ENCODE peak calls at places on chromosomes 1 and 21, in nine cellular contexts. N is stimulated activated CD4-positive, alpha-beta T cell treated with anti-CD3 and anti-CD28 coated beads, Interleukin-12 subunit alpha, Interleukin-12 subunit beta, amount 100 ng/mL, for 48 hours; P is activated CD4-positive, alpha-beta memory T cell treated with anti-CD3 and anti-CD28 coated beads, Interleukin-2, amount 10 ng/mL, durations not matched to agents 7 days and 5 days; L is fibroblast of mammary gland; S is H7; E is omental fat pad; F is NCI-H2081; Y is mesenteric fat pad; C is activated T-cell treated with anti-CD3 and anti-CD28 coated beads, Interleukin-2, amount 50 U/mL, for 4 hours. K is an unnamed sample.

GRCh38 chr1:192980856-192981255 is 78.3 kb downstream of the UCHL5 start:
- DNase-seq in F (no peak), C (no peak), N (no peak), E (no peak), S (no peak), P (no peak), Y (no peak), L (peak), K (peak)

GRCh38 chr1:28114844-28115243 is 26.4 kb upstream of the EYA3 start:
- DNase-seq in N (no peak), E (no peak), Y (no peak), F (no peak), P (no peak), C (no peak), L (no peak), S (no peak), K (no peak)

GRCh38 chr1:921011-921837 is 2.5 kb upstream of the SAMD11 start:
- DNase-seq in F (peak), L (peak), C (no peak), E (no peak), N (no peak), S (peak), P (no peak), Y (no peak), K (peak)

GRCh38 chr1:213982515-213982813 is 5.3 kb upstream of the PROX1 start:
- DNase-seq in N (no peak), C (no peak), L (no peak), F (peak), P (no peak), E (no peak), S (no peak), Y (no peak), K (no peak)

GRCh38 chr21:29499734-29500343 is 201.1 kb downstream of the BACH1 start:
- DNase-seq in E (no peak), C (no peak), F (peak), P (no peak), Y (no peak), L (peak), S (peak), N (no peak), K (peak)

GRCh38 chr1:205700865-205701401 is 20.6 kb upstream of the SLC45A3 start:
- DNase-seq in F (peak), L (peak), P (no peak), Y (peak), E (no peak), N (no peak), S (peak), C (no peak), K (no peak)

GRCh38 chr1:39102537-39103320 is 76.6 kb downstream of the NDUFS5 start:
- DNase-seq in L (peak), E (no peak), P (peak), F (peak), N (no peak), S (peak), Y (no peak), C (no peak), K (peak)

GRCh38 chr1:22048351-22049192 is 3.9 kb upstream of the CDC42 start:
- DNase-seq in S (peak), F (no peak), N (peak), C (no peak), P (no peak), Y (peak), E (no peak), L (peak), K (peak)

GRCh38 chr1:235369802-235370201 is 2.6 kb downstream of the TBCE start:
- DNase-seq in C (no peak), Y (no peak), F (no peak), E (no peak), N (no peak), P (no peak), L (no peak), S (no peak), K (peak)

GRCh38 chr21:26783801-26784200 is 61.4 kb downstream of the ADAMTS1 start:
- DNase-seq in P (no peak), F (no peak), L (no peak), E (no peak), C (no peak), S (no peak), N (no peak), Y (no peak), K (no peak)

GRCh38 chr1:147781056-147781471 is 20.7 kb upstream of the GJA5 start:
- DNase-seq in F (no peak), S (no peak), L (peak), C (no peak), Y (no peak), N (no peak), P (no peak), E (no peak), K (peak)

GRCh38 chr1:167156466-167156865 is 62.6 kb downstream of the STYXL2 start:
- DNase-seq in S (no peak), Y (no peak), F (no peak), C (no peak), N (no peak), P (no peak), L (no peak), E (no peak), K (no peak)

GRCh38 chr1:233704882-233705723 is 91.2 kb downstream of the KCNK1 start:
- DNase-seq in Y (no peak), E (no peak), P (no peak), L (no peak), N (no peak), F (peak), C (no peak), S (no peak), K (no peak)

GRCh38 chr1:220695426-220695825 is 5.3 kb downstream of the C1orf115 start:
- DNase-seq in S (no peak), E (no peak), C (no peak), P (no peak), Y (no peak), N (no peak), F (no peak), L (no peak), K (no peak)

GRCh38 chr1:30919025-30919881 is 10.7 kb upstream of the SDC3 start:
- DNase-seq in E (no peak), S (no peak), Y (peak), C (no peak), N (no peak), L (peak), P (no peak), F (no peak), K (peak)

GRCh38 chr21:33117268-33117888 is 47.4 kb downstream of the OLIG1 start:
- DNase-seq in F (no peak), L (no peak), C (no peak), P (no peak), Y (no peak), E (no peak), N (no peak), S (no peak), K (no peak)

GRCh38 chr1:70685300-70686286 is 274.5 kb downstream of the CTH start:
- DNase-seq in P (peak), N (peak), F (peak), L (peak), C (peak), E (peak), Y (no peak), S (peak), K (peak)

GRCh38 chr1:53378061-53378460 is 50.2 kb upstream of the LRP8 start:
- DNase-seq in E (no peak), Y (peak), F (no peak), P (no peak), C (no peak), S (peak), N (no peak), L (no peak), K (no peak)

GRCh38 chr1:118302145-118302544 is 117.1 kb upstream of the SPAG17 start:
- DNase-seq in E (no peak), P (no peak), Y (no peak), C (no peak), S (no peak), F (no peak), N (no peak), L (peak), K (no peak)

GRCh38 chr21:43733529-43734071 is 14.7 kb downstream of the PDXK start:
- DNase-seq in E (no peak), N (no peak), C (peak), Y (no peak), S (no peak), P (no peak), F (no peak), L (peak), K (peak)

GRCh38 chr1:30033276-30034104 is 689.9 kb downstream of the MATN1 start:
- DNase-seq in E (no peak), P (peak), C (no peak), Y (peak), N (no peak), L (no peak), S (no peak), F (no peak), K (no peak)

GRCh38 chr21:32604484-32604883 is 7.7 kb downstream of the CFAP298 start:
- DNase-seq in P (no peak), F (peak), L (no peak), Y (no peak), N (no peak), S (peak), E (no peak), C (no peak), K (no peak)

GRCh38 chr1:6185635-6186382 is 5.7 kb upstream of the CHD5 start:
- DNase-seq in P (peak), E (no peak), C (no peak), S (peak), N (no peak), Y (no peak), L (peak), F (peak), K (peak)

GRCh38 chr1:71755441-71755840 is 526.9 kb downstream of the NEGR1 start:
- DNase-seq in Y (no peak), L (no peak), C (no peak), F (no peak), E (no peak), N (no peak), P (no peak), S (no peak), K (no peak)

GRCh38 chr1:170967042-170967910 is 31.9 kb downstream of the MROH9 start:
- DNase-seq in S (peak), P (no peak), Y (no peak), C (no peak), L (peak), N (no peak), E (no peak), F (peak), K (peak)

GRCh38 chr1:90593312-90593711 is 123.8 kb downstream of the BARHL2 start:
- DNase-seq in E (no peak), N (no peak), C (no peak), F (no peak), Y (no peak), P (no peak), L (no peak), S (no peak), K (no peak)

GRCh38 chr1:54582566-54583306 is 34.7 kb downstream of the ACOT11 start:
- DNase-seq in P (no peak), L (no peak), S (peak), N (no peak), E (no peak), C (no peak), F (peak), Y (no peak), K (no peak)

K was measured in ELR.